ENCODE peak calls at places on chromosomes 12 and 14, in four cellular contexts. One of them, this sample, is unnamed.
A peak's percentile ranks its signal among the peaks of the same experiment; 100 is the strongest.

GRCh38 chr14:72740504-72740961 is 153.4 kb downstream of the DPF3 start:
- DNase-seq in GM06990: no peak
- DNase-seq in adipocyte: no peak
- DNase-seq in IMR-90: no peak
- DNase-seq in this sample: no peak

GRCh38 chr12:130879212-130879686 is 7.4 kb downstream of the RAN start:
- DNase-seq in GM06990: peak; percentile 73
- DNase-seq in adipocyte: no peak
- DNase-seq in IMR-90: no peak
- DNase-seq in this sample: no peak

GRCh38 chr14:105475916-105476845 is 1.6 kb downstream of the CRIP2 start:
- DNase-seq in GM06990: no peak
- DNase-seq in adipocyte: no peak
- DNase-seq in IMR-90: peak; percentile 18
- DNase-seq in this sample: peak; percentile 50

GRCh38 chr14:68784995-68785816 is 7.7 kb downstream of the ZFP36L1 start:
- DNase-seq in GM06990: no peak
- DNase-seq in adipocyte: peak; percentile 40
- DNase-seq in IMR-90: peak; percentile 86
- DNase-seq in this sample: peak; percentile 85

GRCh38 chr12:64780531-64781373 is 21.5 kb upstream of the GNS start:
- DNase-seq in GM06990: peak; percentile 32
- DNase-seq in adipocyte: peak; percentile 57
- DNase-seq in IMR-90: no peak
- DNase-seq in this sample: no peak

GRCh38 chr14:89428556-89429196 is 11.6 kb upstream of the FOXN3 start:
- DNase-seq in GM06990: no peak
- DNase-seq in adipocyte: peak; percentile 45
- DNase-seq in IMR-90: peak; percentile 22
- DNase-seq in this sample: peak; percentile 31

GRCh38 chr12:115385141-115385540 is 701.2 kb upstream of the TBX3 start:
- DNase-seq in GM06990: no peak
- DNase-seq in adipocyte: no peak
- DNase-seq in IMR-90: no peak
- DNase-seq in this sample: no peak

GRCh38 chr12:1830981-1831930 is 10.9 kb downstream of the LRTM2 start:
- DNase-seq in GM06990: no peak
- DNase-seq in adipocyte: peak; percentile 74
- DNase-seq in IMR-90: peak; percentile 64
- DNase-seq in this sample: peak; percentile 63

GRCh38 chr12:46711756-46712155 is 114.0 kb downstream of the SLC38A4 start:
- DNase-seq in GM06990: no peak
- DNase-seq in adipocyte: peak; percentile 77
- DNase-seq in IMR-90: peak; percentile 49
- DNase-seq in this sample: peak; percentile 8

GRCh38 chr14:92425101-92425500 is 88.5 kb upstream of the RIN3 start:
- DNase-seq in GM06990: no peak
- DNase-seq in adipocyte: peak; percentile 20
- DNase-seq in IMR-90: peak; percentile 52
- DNase-seq in this sample: peak; percentile 42

GRCh38 chr14:29144598-29144997 is 378.0 kb downstream of the FOXG1 start:
- DNase-seq in GM06990: no peak
- DNase-seq in adipocyte: peak; percentile 96
- DNase-seq in IMR-90: peak; percentile 99
- DNase-seq in this sample: peak; percentile 99

DNA sequence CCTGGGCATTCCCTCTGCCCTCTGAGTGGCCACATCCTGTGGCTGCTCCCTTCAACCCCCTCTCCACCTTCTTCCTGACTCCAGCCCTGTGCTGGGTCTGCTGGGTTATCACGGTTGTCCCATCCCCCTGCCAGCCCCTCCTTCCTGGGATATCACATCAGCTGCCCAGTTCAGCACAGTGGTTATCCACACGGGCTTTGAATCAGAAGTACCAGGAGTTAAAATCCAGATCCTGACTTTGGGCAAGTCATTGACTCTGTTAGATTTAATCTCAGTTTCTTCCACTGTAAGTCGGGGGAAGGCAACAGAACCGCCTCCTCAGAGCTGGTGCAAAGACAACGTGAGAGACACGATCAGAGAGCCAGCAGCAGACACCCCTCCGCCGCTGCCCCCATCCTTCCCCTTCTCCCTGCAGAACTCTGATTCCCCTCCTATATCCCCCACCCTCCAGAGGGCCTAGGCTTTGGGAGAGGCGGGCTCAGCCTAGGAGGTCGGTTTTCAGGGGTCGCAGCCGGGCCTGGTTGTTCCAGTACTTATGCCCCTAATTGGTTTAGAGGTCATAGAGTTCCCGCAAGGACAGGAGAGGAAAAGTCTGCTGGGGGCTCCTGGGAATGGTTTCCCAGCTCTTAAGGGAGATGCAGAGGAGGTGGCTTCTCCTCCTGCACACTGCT is 42.5 kb downstream of the PRIMA1 start:
- DNase-seq in GM06990: no peak
- DNase-seq in adipocyte: no peak
- DNase-seq in IMR-90: no peak
- DNase-seq in this sample: no peak
- H3K4me3 ChIP-seq in GM06990: no peak overlapping the region
- H3K4me3 ChIP-seq in adipocyte: no peak overlapping the region
- H3K4me3 ChIP-seq in IMR-90: no peak overlapping the region
- H3K4me3 ChIP-seq in this sample: no peak overlapping the region

GRCh38 chr12:19129121-19129485 is 430 bp upstream of the PLEKHA5 start:
- DNase-seq in GM06990: no peak
- DNase-seq in adipocyte: no peak
- DNase-seq in IMR-90: peak; percentile 29
- DNase-seq in this sample: peak; percentile 51
- H3K4me3 ChIP-seq in GM06990: no peak overlapping the region
- H3K4me3 ChIP-seq in adipocyte: peak overlapping the region; percentile 82
- H3K4me3 ChIP-seq in IMR-90: peak overlapping the region; percentile 55
- H3K4me3 ChIP-seq in this sample: peak overlapping the region; percentile 56

GRCh38 chr12:52690351-52691075 is 10.3 kb upstream of the KRT1 start:
- DNase-seq in GM06990: no peak
- DNase-seq in adipocyte: no peak
- DNase-seq in IMR-90: no peak
- DNase-seq in this sample: no peak
- H3K4me3 ChIP-seq in GM06990: no peak overlapping the region
- H3K4me3 ChIP-seq in adipocyte: no peak overlapping the region
- H3K4me3 ChIP-seq in IMR-90: no peak overlapping the region
- H3K4me3 ChIP-seq in this sample: no peak overlapping the region

GRCh38 chr12:67647547-67648305 is 819 bp upstream of the DYRK2 start:
- DNase-seq in GM06990: peak; percentile 64
- DNase-seq in adipocyte: peak; percentile 88
- DNase-seq in IMR-90: peak; percentile 88
- DNase-seq in this sample: peak; percentile 70

GRCh38 chr12:67648306-67649164 is at the start of gene DYRK2:
- DNase-seq in GM06990: peak; percentile 89
- DNase-seq in adipocyte: peak; percentile 90
- DNase-seq in IMR-90: peak; percentile 74
- DNase-seq in this sample: peak; percentile 67

GRCh38 chr12:67645571-67645970 is 3.0 kb upstream of the DYRK2 start:
- DNase-seq in GM06990: no peak
- DNase-seq in adipocyte: peak; percentile 89
- DNase-seq in IMR-90: peak; percentile 56
- DNase-seq in this sample: peak; percentile 51

GRCh38 chr12:67646775-67647174 is 1.8 kb upstream of the DYRK2 start:
- DNase-seq in GM06990: no peak
- DNase-seq in adipocyte: no peak
- DNase-seq in IMR-90: no peak
- DNase-seq in this sample: no peak

DNA sequence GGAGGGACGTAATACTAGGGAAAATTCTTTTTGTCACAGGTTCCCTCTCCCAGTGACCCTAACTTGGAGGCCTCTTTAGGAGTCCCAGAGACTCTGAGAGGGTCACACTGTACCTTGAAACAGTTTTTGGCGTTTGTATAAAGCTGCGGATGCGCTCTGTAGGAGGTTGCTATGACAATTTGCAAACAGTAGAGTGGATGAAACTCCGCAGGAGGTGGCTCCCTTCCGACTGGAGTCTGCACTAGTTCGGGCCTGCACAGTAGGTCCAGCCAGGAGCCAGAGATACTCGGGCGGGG is 1.3 kb upstream of the DYRK2 start:
- DNase-seq in GM06990: no peak
- DNase-seq in adipocyte: no peak
- DNase-seq in IMR-90: no peak
- DNase-seq in this sample: no peak
- H3K4me3 ChIP-seq in GM06990: no peak overlapping the region
- H3K4me3 ChIP-seq in adipocyte: peak overlapping the region; percentile 92
- H3K4me3 ChIP-seq in IMR-90: no peak overlapping the region
- H3K4me3 ChIP-seq in this sample: no peak overlapping the region

DNA sequence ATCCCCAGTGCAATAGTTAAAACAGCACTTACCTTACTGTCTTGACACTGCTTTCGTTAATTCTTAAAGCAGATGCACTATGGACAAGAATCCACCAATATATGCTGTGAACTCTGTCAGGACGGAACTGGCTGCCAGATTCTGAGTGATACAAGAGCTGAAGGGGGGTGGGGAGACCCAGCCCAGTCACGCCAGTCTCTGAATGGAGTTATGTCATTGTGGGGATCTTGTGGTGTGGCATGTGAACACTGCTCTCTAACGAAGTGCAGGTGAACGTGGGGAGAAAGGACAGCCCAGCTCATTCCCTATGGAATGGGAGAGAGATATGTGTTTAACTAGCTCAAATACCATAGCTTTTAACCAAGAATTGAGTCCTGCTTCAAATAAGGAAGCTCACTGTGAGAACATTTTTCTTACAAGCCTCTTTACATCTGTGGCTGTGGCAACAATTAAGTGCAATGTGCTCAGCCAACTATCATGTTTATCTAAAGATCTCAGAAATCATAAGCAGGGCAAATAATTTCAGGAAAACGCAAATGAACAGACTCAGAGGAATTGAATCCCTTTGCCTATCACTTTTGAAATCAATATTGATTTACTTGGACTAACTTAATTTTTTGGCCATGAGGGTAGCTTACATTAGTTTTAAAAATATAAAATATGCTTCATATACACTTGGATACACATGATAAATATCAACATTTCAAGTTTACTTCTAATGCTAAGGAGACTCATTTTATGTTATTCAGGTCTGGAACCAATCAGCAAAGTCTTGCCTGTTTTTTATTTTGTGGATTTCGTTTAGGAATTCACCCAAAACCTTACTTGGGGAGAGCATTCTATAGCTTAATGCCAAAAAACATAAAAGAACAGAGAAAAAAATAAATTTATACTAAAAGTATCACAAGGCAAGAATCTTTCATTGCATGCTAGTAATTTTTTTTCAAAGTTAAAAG is at the start of gene LUM:
- DNase-seq in GM06990: no peak
- DNase-seq in adipocyte: peak; percentile 84
- DNase-seq in IMR-90: peak; percentile 69
- DNase-seq in this sample: peak; percentile 64
- H3K4me3 ChIP-seq in GM06990: no peak within 1 kb of the TSS
- H3K4me3 ChIP-seq in adipocyte: peak within 1 kb of the TSS; percentile 83
- H3K4me3 ChIP-seq in IMR-90: peak within 1 kb of the TSS; percentile 48
- H3K4me3 ChIP-seq in this sample: peak within 1 kb of the TSS; percentile 67

GRCh38 chr12:386651-387050 is 2.5 kb downstream of the KDM5A start:
- DNase-seq in GM06990: no peak
- DNase-seq in adipocyte: peak; percentile 43
- DNase-seq in IMR-90: peak; percentile 75
- DNase-seq in this sample: peak; percentile 28
- H3K4me3 ChIP-seq in GM06990: peak overlapping the region; percentile 90
- H3K4me3 ChIP-seq in adipocyte: peak overlapping the region; percentile 97
- H3K4me3 ChIP-seq in IMR-90: no peak overlapping the region
- H3K4me3 ChIP-seq in this sample: peak overlapping the region; percentile 47

DNA sequence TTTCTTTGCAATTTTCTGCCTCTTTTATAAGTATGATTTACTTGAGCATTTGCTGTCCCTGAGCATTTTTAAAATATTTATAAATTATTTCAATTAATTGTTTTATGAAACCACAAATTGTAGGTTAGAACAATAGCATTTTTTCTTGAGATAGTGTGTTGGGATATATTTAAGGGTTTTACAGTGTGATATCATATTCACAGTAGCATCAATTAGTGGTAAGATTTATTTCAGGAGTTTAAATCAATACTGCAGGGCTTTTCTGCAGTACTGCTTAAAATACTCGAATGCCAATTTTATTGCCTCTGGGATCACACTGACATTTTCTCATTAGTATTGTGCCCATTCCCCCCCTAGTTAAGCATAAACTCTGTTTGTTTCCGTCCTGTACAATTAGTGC is 82.2 kb downstream of the BHLHE41 start:
- DNase-seq in GM06990: no peak
- DNase-seq in adipocyte: no peak
- DNase-seq in IMR-90: no peak
- DNase-seq in this sample: no peak
- H3K4me3 ChIP-seq in GM06990: no peak overlapping the region
- H3K4me3 ChIP-seq in adipocyte: no peak overlapping the region
- H3K4me3 ChIP-seq in IMR-90: no peak overlapping the region
- H3K4me3 ChIP-seq in this sample: no peak overlapping the region